ENCODE peak calls at places on chromosome 1, in ten cellular contexts. One of them, this sample, is unnamed.

GRCh38 chr1:26378088-26378878 is 5.7 kb upstream of the ZNF683 start:
- DNase-seq in adrenal gland: peak
- DNase-seq in RWPE1: peak
- DNase-seq in Peyer's patch: peak
- DNase-seq in kidney: peak
- DNase-seq in Caco-2: no peak
- DNase-seq in GM06990: peak
- DNase-seq in tibial nerve: no peak
- DNase-seq in BE2C: no peak
- DNase-seq in neural progenitor cell: no peak
- DNase-seq in this sample: peak

GRCh38 chr1:200150721-200151120 is 123.2 kb downstream of the NR5A2 start:
- DNase-seq in neural progenitor cell: no peak
- DNase-seq in GM06990: no peak
- DNase-seq in Peyer's patch: no peak
- DNase-seq in RWPE1: peak
- DNase-seq in Caco-2: peak
- DNase-seq in tibial nerve: no peak
- DNase-seq in kidney: no peak
- DNase-seq in BE2C: peak
- DNase-seq in adrenal gland: no peak
- DNase-seq in this sample: no peak

GRCh38 chr1:245771521-245772281 is 616.9 kb downstream of the KIF26B start:
- DNase-seq in Caco-2: no peak
- DNase-seq in tibial nerve: no peak
- DNase-seq in Peyer's patch: no peak
- DNase-seq in neural progenitor cell: no peak
- DNase-seq in BE2C: no peak
- DNase-seq in GM06990: no peak
- DNase-seq in kidney: no peak
- DNase-seq in RWPE1: no peak
- DNase-seq in adrenal gland: peak
- DNase-seq in this sample: no peak

GRCh38 chr1:2840036-2840809 is 38.7 kb upstream of the TTC34 start:
- DNase-seq in tibial nerve: no peak
- DNase-seq in RWPE1: no peak
- DNase-seq in Caco-2: no peak
- DNase-seq in neural progenitor cell: no peak
- DNase-seq in kidney: peak
- DNase-seq in BE2C: no peak
- DNase-seq in adrenal gland: no peak
- DNase-seq in Peyer's patch: no peak
- DNase-seq in GM06990: no peak
- DNase-seq in this sample: no peak

GRCh38 chr1:151314137-151314875 is 12.9 kb downstream of the PI4KB start:
- DNase-seq in RWPE1: peak
- DNase-seq in BE2C: no peak
- DNase-seq in kidney: peak
- DNase-seq in GM06990: no peak
- DNase-seq in Caco-2: peak
- DNase-seq in Peyer's patch: no peak
- DNase-seq in tibial nerve: peak
- DNase-seq in adrenal gland: peak
- DNase-seq in neural progenitor cell: no peak
- DNase-seq in this sample: no peak

GRCh38 chr1:15758537-15758936 is at the start of gene FBLIM1:
- DNase-seq in neural progenitor cell: peak
- DNase-seq in GM06990: no peak
- DNase-seq in Caco-2: no peak
- DNase-seq in Peyer's patch: no peak
- DNase-seq in tibial nerve: no peak
- DNase-seq in RWPE1: peak
- DNase-seq in kidney: no peak
- DNase-seq in BE2C: no peak
- DNase-seq in adrenal gland: no peak
- DNase-seq in this sample: no peak

GRCh38 chr1:22143065-22143514 is at the start of gene WNT4:
- DNase-seq in BE2C: peak
- DNase-seq in kidney: peak
- DNase-seq in Caco-2: no peak
- DNase-seq in RWPE1: peak
- DNase-seq in GM06990: no peak
- DNase-seq in Peyer's patch: peak
- DNase-seq in adrenal gland: peak
- DNase-seq in tibial nerve: no peak
- DNase-seq in neural progenitor cell: peak
- DNase-seq in this sample: peak

GRCh38 chr1:109256971-109257681 is 7.8 kb downstream of the CELSR2 start:
- DNase-seq in Peyer's patch: no peak
- DNase-seq in GM06990: no peak
- DNase-seq in neural progenitor cell: no peak
- DNase-seq in kidney: no peak
- DNase-seq in BE2C: no peak
- DNase-seq in RWPE1: peak
- DNase-seq in adrenal gland: no peak
- DNase-seq in Caco-2: no peak
- DNase-seq in tibial nerve: no peak
- DNase-seq in this sample: no peak

GRCh38 chr1:165255226-165255625 is 101.3 kb downstream of the LMX1A start:
- DNase-seq in BE2C: no peak
- DNase-seq in Peyer's patch: no peak
- DNase-seq in neural progenitor cell: no peak
- DNase-seq in RWPE1: no peak
- DNase-seq in adrenal gland: no peak
- DNase-seq in tibial nerve: no peak
- DNase-seq in Caco-2: no peak
- DNase-seq in kidney: no peak
- DNase-seq in GM06990: no peak
- DNase-seq in this sample: no peak

GRCh38 chr1:165259706-165260105 is 96.8 kb downstream of the LMX1A start:
- DNase-seq in tibial nerve: no peak
- DNase-seq in GM06990: no peak
- DNase-seq in Peyer's patch: no peak
- DNase-seq in adrenal gland: no peak
- DNase-seq in kidney: no peak
- DNase-seq in BE2C: no peak
- DNase-seq in neural progenitor cell: no peak
- DNase-seq in Caco-2: no peak
- DNase-seq in RWPE1: no peak
- DNase-seq in this sample: no peak

GRCh38 chr1:165254376-165254775 is 102.1 kb downstream of the LMX1A start:
- DNase-seq in GM06990: no peak
- DNase-seq in BE2C: no peak
- DNase-seq in Peyer's patch: no peak
- DNase-seq in kidney: no peak
- DNase-seq in tibial nerve: no peak
- DNase-seq in adrenal gland: no peak
- DNase-seq in RWPE1: no peak
- DNase-seq in neural progenitor cell: no peak
- DNase-seq in Caco-2: no peak
- DNase-seq in this sample: no peak

GRCh38 chr1:165259236-165259635 is 97.3 kb downstream of the LMX1A start:
- DNase-seq in Peyer's patch: no peak
- DNase-seq in adrenal gland: no peak
- DNase-seq in RWPE1: no peak
- DNase-seq in tibial nerve: no peak
- DNase-seq in Caco-2: no peak
- DNase-seq in kidney: no peak
- DNase-seq in BE2C: no peak
- DNase-seq in neural progenitor cell: no peak
- DNase-seq in GM06990: no peak
- DNase-seq in this sample: no peak

DNA sequence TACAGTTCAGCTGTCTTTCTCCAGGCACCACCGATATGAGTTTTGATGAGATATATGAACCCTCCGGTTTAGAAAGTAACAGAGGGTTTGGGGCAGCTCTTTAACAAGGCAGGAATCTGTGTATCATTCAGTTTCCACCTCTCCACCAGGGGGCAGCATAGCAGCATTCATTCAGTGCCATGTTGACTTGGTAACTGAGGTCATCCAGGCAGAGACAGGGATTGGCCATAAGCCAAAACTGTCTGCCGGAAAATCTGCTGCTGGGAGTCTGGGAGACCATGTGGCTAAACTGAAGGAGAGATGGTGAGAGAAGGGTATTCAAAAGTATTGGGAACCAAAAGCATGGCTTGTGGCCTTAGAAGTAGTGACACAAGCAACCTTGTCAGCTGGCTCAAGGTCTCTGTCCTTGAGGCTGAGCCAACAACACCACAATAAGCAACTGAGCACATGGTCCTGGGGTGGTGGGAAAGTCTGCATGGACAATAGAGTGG is 98.5 kb downstream of the LMX1A start:
- DNase-seq in adrenal gland: peak
- DNase-seq in GM06990: peak
- DNase-seq in Peyer's patch: peak
- DNase-seq in neural progenitor cell: peak
- DNase-seq in kidney: no peak
- DNase-seq in Caco-2: peak
- DNase-seq in RWPE1: peak
- DNase-seq in BE2C: peak
- DNase-seq in tibial nerve: peak
- DNase-seq in this sample: no peak
- TF ChIP-seq CTCF in adrenal gland: peak
- TF ChIP-seq CTCF in GM06990: peak
- TF ChIP-seq CTCF in Peyer's patch: peak
- TF ChIP-seq CTCF in neural progenitor cell: peak
- TF ChIP-seq CTCF in kidney: peak
- TF ChIP-seq CTCF in Caco-2: peak
- TF ChIP-seq CTCF in RWPE1: peak
- TF ChIP-seq CTCF in BE2C: peak
- TF ChIP-seq CTCF in tibial nerve: peak
- TF ChIP-seq CTCF in this sample: no peak

GRCh38 chr1:205974712-205975111 is 28.5 kb downstream of the RAB7B start:
- DNase-seq in RWPE1: no peak
- DNase-seq in BE2C: no peak
- DNase-seq in adrenal gland: no peak
- DNase-seq in Caco-2: no peak
- DNase-seq in neural progenitor cell: no peak
- DNase-seq in kidney: no peak
- DNase-seq in Peyer's patch: no peak
- DNase-seq in tibial nerve: no peak
- DNase-seq in GM06990: no peak
- DNase-seq in this sample: no peak

GRCh38 chr1:205975387-205975998 is 27.7 kb downstream of the RAB7B start:
- DNase-seq in adrenal gland: no peak
- DNase-seq in GM06990: no peak
- DNase-seq in neural progenitor cell: no peak
- DNase-seq in Caco-2: no peak
- DNase-seq in Peyer's patch: no peak
- DNase-seq in tibial nerve: no peak
- DNase-seq in kidney: no peak
- DNase-seq in BE2C: peak
- DNase-seq in RWPE1: no peak
- DNase-seq in this sample: no peak

GRCh38 chr1:205972491-205973168 is 29.4 kb upstream of the SLC26A9 start:
- DNase-seq in GM06990: no peak
- DNase-seq in adrenal gland: no peak
- DNase-seq in RWPE1: no peak
- DNase-seq in BE2C: peak
- DNase-seq in neural progenitor cell: peak
- DNase-seq in Peyer's patch: no peak
- DNase-seq in tibial nerve: no peak
- DNase-seq in Caco-2: no peak
- DNase-seq in kidney: no peak
- DNase-seq in this sample: no peak

GRCh38 chr1:205972081-205972480 is 28.8 kb upstream of the SLC26A9 start:
- DNase-seq in RWPE1: no peak
- DNase-seq in kidney: no peak
- DNase-seq in GM06990: no peak
- DNase-seq in BE2C: no peak
- DNase-seq in tibial nerve: no peak
- DNase-seq in Peyer's patch: no peak
- DNase-seq in neural progenitor cell: no peak
- DNase-seq in adrenal gland: no peak
- DNase-seq in Caco-2: no peak
- DNase-seq in this sample: no peak

DNA sequence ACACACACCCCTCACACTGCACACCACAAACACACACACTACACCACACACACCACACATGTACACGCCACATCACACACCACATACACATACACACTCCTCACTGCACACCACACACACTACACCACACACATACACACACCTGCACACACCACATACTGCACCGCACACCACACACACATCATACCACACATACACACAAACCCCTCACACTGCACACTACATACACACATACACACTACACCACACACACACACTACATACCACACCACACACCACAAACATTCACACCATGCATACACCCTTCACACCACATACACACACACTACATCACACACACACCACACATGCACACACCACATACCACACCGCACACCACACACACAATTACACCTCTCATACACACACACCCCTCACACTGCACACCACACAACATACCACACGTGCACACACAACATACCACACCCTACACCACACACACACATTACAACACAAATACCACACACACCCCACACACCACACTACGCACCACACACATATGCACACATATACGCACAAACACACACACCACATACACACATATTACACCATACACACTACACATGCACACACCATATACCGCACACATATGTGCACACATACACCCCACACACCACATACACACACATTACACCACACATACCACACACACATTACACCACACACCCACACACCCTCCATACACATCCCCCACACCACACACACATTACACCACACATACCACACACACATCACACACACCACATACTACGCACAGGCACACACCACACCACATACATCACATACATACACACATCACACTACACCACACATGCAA is 29.6 kb downstream of the RAB7B start:
- DNase-seq in neural progenitor cell: no peak
- DNase-seq in GM06990: no peak
- DNase-seq in Peyer's patch: no peak
- DNase-seq in kidney: no peak
- DNase-seq in BE2C: no peak
- DNase-seq in Caco-2: no peak
- DNase-seq in RWPE1: no peak
- DNase-seq in adrenal gland: no peak
- DNase-seq in tibial nerve: no peak
- DNase-seq in this sample: no peak
- TF ChIP-seq CTCF in neural progenitor cell: no peak
- TF ChIP-seq CTCF in GM06990: no peak
- TF ChIP-seq CTCF in Peyer's patch: no peak
- TF ChIP-seq CTCF in kidney: no peak
- TF ChIP-seq CTCF in BE2C: no peak
- TF ChIP-seq CTCF in Caco-2: no peak
- TF ChIP-seq CTCF in RWPE1: no peak
- TF ChIP-seq CTCF in adrenal gland: no peak
- TF ChIP-seq CTCF in tibial nerve: no peak
- TF ChIP-seq CTCF in this sample: no peak

GRCh38 chr1:64865105-64865757 is 101.1 kb downstream of the JAK1 start:
- DNase-seq in RWPE1: no peak
- DNase-seq in adrenal gland: no peak
- DNase-seq in Peyer's patch: no peak
- DNase-seq in GM06990: no peak
- DNase-seq in neural progenitor cell: no peak
- DNase-seq in BE2C: no peak
- DNase-seq in kidney: no peak
- DNase-seq in tibial nerve: no peak
- DNase-seq in Caco-2: no peak
- DNase-seq in this sample: no peak

GRCh38 chr1:64864018-64864945 is 102.1 kb downstream of the JAK1 start:
- DNase-seq in BE2C: no peak
- DNase-seq in Caco-2: no peak
- DNase-seq in GM06990: peak
- DNase-seq in RWPE1: no peak
- DNase-seq in adrenal gland: peak
- DNase-seq in Peyer's patch: no peak
- DNase-seq in tibial nerve: peak
- DNase-seq in kidney: peak
- DNase-seq in neural progenitor cell: no peak
- DNase-seq in this sample: peak

GRCh38 chr1:64857347-64857746 is 109.0 kb downstream of the JAK1 start:
- DNase-seq in tibial nerve: no peak
- DNase-seq in kidney: no peak
- DNase-seq in Peyer's patch: no peak
- DNase-seq in BE2C: no peak
- DNase-seq in GM06990: no peak
- DNase-seq in neural progenitor cell: no peak
- DNase-seq in RWPE1: no peak
- DNase-seq in adrenal gland: no peak
- DNase-seq in Caco-2: no peak
- DNase-seq in this sample: no peak

GRCh38 chr1:64856564-64856963 is 109.8 kb downstream of the JAK1 start:
- DNase-seq in adrenal gland: no peak
- DNase-seq in BE2C: no peak
- DNase-seq in RWPE1: no peak
- DNase-seq in Peyer's patch: no peak
- DNase-seq in tibial nerve: no peak
- DNase-seq in GM06990: no peak
- DNase-seq in neural progenitor cell: no peak
- DNase-seq in Caco-2: no peak
- DNase-seq in kidney: no peak
- DNase-seq in this sample: no peak

DNA sequence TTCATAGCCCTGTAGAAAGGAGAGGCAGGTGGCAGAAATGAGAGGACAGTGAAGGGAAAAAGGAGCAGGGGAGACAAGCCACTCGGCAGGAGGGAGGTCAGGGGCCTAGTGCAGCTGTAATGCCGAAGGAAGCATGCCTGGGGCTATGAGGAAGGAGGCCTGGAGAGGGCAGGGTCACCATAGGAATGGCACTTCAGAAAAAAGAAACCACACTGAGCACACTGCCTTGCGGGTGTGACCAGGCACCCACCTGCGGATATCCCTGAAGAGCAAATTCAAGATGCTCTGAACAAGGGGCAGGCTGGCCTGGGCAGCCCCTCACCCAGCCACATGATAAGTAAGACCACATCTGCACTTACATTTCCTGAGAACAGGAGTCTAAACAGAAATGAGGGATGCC is 104.7 kb downstream of the JAK1 start:
- DNase-seq in tibial nerve: no peak
- DNase-seq in GM06990: no peak
- DNase-seq in Caco-2: peak
- DNase-seq in neural progenitor cell: peak
- DNase-seq in BE2C: peak
- DNase-seq in kidney: no peak
- DNase-seq in Peyer's patch: no peak
- DNase-seq in RWPE1: no peak
- DNase-seq in adrenal gland: no peak
- DNase-seq in this sample: no peak
- TF ChIP-seq CTCF in tibial nerve: no peak
- TF ChIP-seq CTCF in GM06990: peak
- TF ChIP-seq CTCF in Caco-2: peak
- TF ChIP-seq CTCF in neural progenitor cell: peak
- TF ChIP-seq CTCF in BE2C: no peak
- TF ChIP-seq CTCF in kidney: peak
- TF ChIP-seq CTCF in Peyer's patch: peak
- TF ChIP-seq CTCF in RWPE1: no peak
- TF ChIP-seq CTCF in adrenal gland: peak
- TF ChIP-seq CTCF in this sample: no peak

DNA sequence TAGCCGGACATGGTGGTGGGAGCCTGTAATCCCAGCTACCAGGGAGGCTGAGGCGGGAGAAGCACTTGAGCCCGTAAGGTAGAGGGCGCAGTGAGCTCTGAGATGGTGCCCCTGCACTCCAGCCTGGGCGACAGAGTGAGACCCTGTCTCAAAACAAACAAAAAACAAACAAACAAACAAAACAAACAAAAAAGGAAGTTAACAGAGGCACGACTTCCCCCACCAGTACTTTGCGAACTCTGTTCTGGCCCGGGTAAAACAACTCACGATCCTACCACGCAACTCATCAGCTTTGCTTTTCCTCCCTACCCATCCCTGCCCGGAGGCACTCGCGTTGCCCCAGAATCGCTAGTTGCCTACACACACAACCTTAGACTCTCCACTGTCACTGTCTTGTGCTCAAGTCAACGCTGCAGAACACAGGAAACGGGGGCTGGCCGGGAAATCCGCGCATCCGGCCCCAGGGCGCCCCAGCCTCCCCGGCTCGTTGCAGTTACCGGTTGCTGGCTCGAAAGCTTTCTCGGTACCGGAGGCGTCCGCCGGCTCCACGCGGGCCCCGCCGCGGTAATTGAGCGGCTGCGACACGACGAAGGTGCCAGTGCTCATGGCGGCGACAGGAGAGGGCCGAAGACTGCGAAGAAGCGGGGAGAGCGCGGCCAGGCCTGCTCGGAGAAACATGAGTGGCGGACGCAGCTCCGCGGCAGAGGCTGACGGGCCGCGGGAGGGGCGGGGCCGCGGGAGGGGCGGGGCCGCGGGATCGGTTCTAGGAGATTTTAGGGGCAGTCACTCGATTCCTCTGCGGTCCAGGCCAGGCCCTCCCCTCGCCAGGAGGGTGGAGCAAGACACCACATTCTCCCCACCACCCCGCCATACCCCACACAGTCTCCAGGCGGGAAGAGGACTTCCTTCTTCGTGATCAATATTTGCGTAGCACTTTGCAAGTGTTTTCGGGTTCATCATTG is at the start of gene ALDH9A1:
- DNase-seq in RWPE1: peak
- DNase-seq in neural progenitor cell: peak
- DNase-seq in kidney: peak
- DNase-seq in GM06990: peak
- DNase-seq in adrenal gland: peak
- DNase-seq in Peyer's patch: peak
- DNase-seq in Caco-2: peak
- DNase-seq in tibial nerve: peak
- DNase-seq in BE2C: peak
- DNase-seq in this sample: peak
- TF ChIP-seq CTCF in RWPE1: peak
- TF ChIP-seq CTCF in neural progenitor cell: peak
- TF ChIP-seq CTCF in kidney: peak
- TF ChIP-seq CTCF in GM06990: peak
- TF ChIP-seq CTCF in adrenal gland: peak
- TF ChIP-seq CTCF in Peyer's patch: peak
- TF ChIP-seq CTCF in Caco-2: peak
- TF ChIP-seq CTCF in tibial nerve: peak
- TF ChIP-seq CTCF in BE2C: peak
- TF ChIP-seq CTCF in this sample: no peak